ENCODE peak calls at places on chromosomes 4 and X, in ten cellular contexts. One of them, this sample, is unnamed.

GRCh38 chrX:20571611-20572010 is 304.9 kb upstream of the RPS6KA3 start:
- DNase-seq in kidney epithelial cell: no peak
- DNase-seq in hepatocyte: peak; percentile 31
- DNase-seq in uterus: no peak
- DNase-seq in cardiac fibroblast: no peak
- DNase-seq in lung: no peak
- DNase-seq in astrocyte: no peak
- DNase-seq in colonic mucosa: no peak
- DNase-seq in GM06990: no peak
- DNase-seq in right lobe of liver: no peak
- DNase-seq in this sample: no peak

GRCh38 chr4:6917445-6918241 is 8.0 kb downstream of the TBC1D14 start:
- DNase-seq in right lobe of liver: peak; percentile 81
- DNase-seq in uterus: peak; percentile 69
- DNase-seq in hepatocyte: peak; percentile 92
- DNase-seq in GM06990: peak; percentile 47
- DNase-seq in kidney epithelial cell: no peak
- DNase-seq in lung: peak; percentile 91
- DNase-seq in astrocyte: no peak
- DNase-seq in cardiac fibroblast: no peak
- DNase-seq in colonic mucosa: peak; percentile 96
- DNase-seq in this sample: no peak

GRCh38 chr4:124713213-124713592 is 671 bp upstream of the ANKRD50 start:
- DNase-seq in hepatocyte: peak; percentile 84
- DNase-seq in astrocyte: peak; percentile 73
- DNase-seq in colonic mucosa: peak; percentile 70
- DNase-seq in right lobe of liver: peak; percentile 64
- DNase-seq in lung: peak; percentile 76
- DNase-seq in GM06990: no peak
- DNase-seq in uterus: peak; percentile 67
- DNase-seq in cardiac fibroblast: peak; percentile 85
- DNase-seq in kidney epithelial cell: peak; percentile 28
- DNase-seq in this sample: no peak

GRCh38 chr4:67401902-67402301 is 143.4 kb downstream of the CENPC start:
- DNase-seq in lung: no peak
- DNase-seq in right lobe of liver: no peak
- DNase-seq in uterus: no peak
- DNase-seq in cardiac fibroblast: no peak
- DNase-seq in kidney epithelial cell: no peak
- DNase-seq in GM06990: no peak
- DNase-seq in hepatocyte: no peak
- DNase-seq in colonic mucosa: no peak
- DNase-seq in astrocyte: no peak
- DNase-seq in this sample: no peak

GRCh38 chrX:12758291-12758690 is 32.9 kb upstream of the PRPS2 start:
- DNase-seq in hepatocyte: no peak
- DNase-seq in GM06990: no peak
- DNase-seq in astrocyte: no peak
- DNase-seq in uterus: no peak
- DNase-seq in colonic mucosa: no peak
- DNase-seq in right lobe of liver: no peak
- DNase-seq in kidney epithelial cell: no peak
- DNase-seq in cardiac fibroblast: no peak
- DNase-seq in lung: no peak
- DNase-seq in this sample: no peak

GRCh38 chr4:75919914-75920313 is 17.7 kb upstream of the PPEF2 start:
- DNase-seq in kidney epithelial cell: no peak
- DNase-seq in lung: no peak
- DNase-seq in cardiac fibroblast: peak; percentile 85
- DNase-seq in right lobe of liver: peak; percentile 86
- DNase-seq in astrocyte: peak; percentile 26
- DNase-seq in hepatocyte: peak; percentile 49
- DNase-seq in colonic mucosa: peak; percentile 84
- DNase-seq in uterus: no peak
- DNase-seq in GM06990: no peak
- DNase-seq in this sample: no peak

GRCh38 chr4:33737721-33738120 is 2506.6 kb downstream of the ARAP2 start:
- DNase-seq in uterus: no peak
- DNase-seq in astrocyte: no peak
- DNase-seq in kidney epithelial cell: no peak
- DNase-seq in lung: no peak
- DNase-seq in cardiac fibroblast: no peak
- DNase-seq in hepatocyte: no peak
- DNase-seq in colonic mucosa: no peak
- DNase-seq in right lobe of liver: no peak
- DNase-seq in GM06990: no peak
- DNase-seq in this sample: no peak

GRCh38 chr4:95358320-95358889 is 190.4 kb downstream of the UNC5C start:
- DNase-seq in kidney epithelial cell: no peak
- DNase-seq in GM06990: no peak
- DNase-seq in colonic mucosa: no peak
- DNase-seq in cardiac fibroblast: no peak
- DNase-seq in astrocyte: no peak
- DNase-seq in uterus: no peak
- DNase-seq in right lobe of liver: no peak
- DNase-seq in hepatocyte: no peak
- DNase-seq in lung: no peak
- DNase-seq in this sample: no peak

GRCh38 chr4:142353149-142353738 is 492.9 kb downstream of the INPP4B start:
- DNase-seq in uterus: no peak
- DNase-seq in colonic mucosa: no peak
- DNase-seq in astrocyte: peak; percentile 63
- DNase-seq in kidney epithelial cell: peak; percentile 31
- DNase-seq in GM06990: no peak
- DNase-seq in right lobe of liver: no peak
- DNase-seq in cardiac fibroblast: peak; percentile 86
- DNase-seq in hepatocyte: peak; percentile 84
- DNase-seq in lung: no peak
- DNase-seq in this sample: peak; percentile 43

GRCh38 chr4:100208964-100209363 is 18.7 kb upstream of the DDIT4L start:
- DNase-seq in GM06990: no peak
- DNase-seq in kidney epithelial cell: no peak
- DNase-seq in lung: no peak
- DNase-seq in colonic mucosa: no peak
- DNase-seq in uterus: no peak
- DNase-seq in right lobe of liver: no peak
- DNase-seq in astrocyte: peak; percentile 12
- DNase-seq in cardiac fibroblast: no peak
- DNase-seq in hepatocyte: peak; percentile 10
- DNase-seq in this sample: no peak

GRCh38 chr4:98929341-98930267 is 671 bp upstream of the EIF4E start:
- DNase-seq in cardiac fibroblast: peak; percentile 88
- DNase-seq in lung: peak; percentile 65
- DNase-seq in kidney epithelial cell: peak; percentile 94
- DNase-seq in uterus: peak; percentile 82
- DNase-seq in hepatocyte: peak; percentile 73
- DNase-seq in right lobe of liver: peak; percentile 56
- DNase-seq in astrocyte: peak; percentile 98
- DNase-seq in GM06990: peak; percentile 67
- DNase-seq in colonic mucosa: peak; percentile 74
- DNase-seq in this sample: peak; percentile 84

GRCh38 chr4:73892966-73893365 is 23.8 kb downstream of the CXCL1 start:
- DNase-seq in uterus: no peak
- DNase-seq in GM06990: no peak
- DNase-seq in astrocyte: no peak
- DNase-seq in lung: no peak
- DNase-seq in kidney epithelial cell: no peak
- DNase-seq in hepatocyte: no peak
- DNase-seq in colonic mucosa: no peak
- DNase-seq in cardiac fibroblast: no peak
- DNase-seq in right lobe of liver: no peak
- DNase-seq in this sample: no peak

GRCh38 chr4:68361146-68361589 is 11.3 kb upstream of the YTHDC1 start:
- DNase-seq in lung: no peak
- DNase-seq in GM06990: no peak
- DNase-seq in hepatocyte: peak; percentile 54
- DNase-seq in cardiac fibroblast: peak; percentile 43
- DNase-seq in kidney epithelial cell: no peak
- DNase-seq in right lobe of liver: no peak
- DNase-seq in colonic mucosa: no peak
- DNase-seq in astrocyte: peak; percentile 47
- DNase-seq in uterus: no peak
- DNase-seq in this sample: no peak

GRCh38 chr4:68655764-68656444 is 14.5 kb downstream of the UGT2B15 start:
- DNase-seq in kidney epithelial cell: peak; percentile 38
- DNase-seq in lung: no peak
- DNase-seq in cardiac fibroblast: no peak
- DNase-seq in GM06990: no peak
- DNase-seq in astrocyte: no peak
- DNase-seq in uterus: no peak
- DNase-seq in colonic mucosa: peak; percentile 38
- DNase-seq in hepatocyte: peak; percentile 40
- DNase-seq in right lobe of liver: peak; percentile 54
- DNase-seq in this sample: no peak

GRCh38 chr4:42119916-42120315 is 32.5 kb downstream of the BEND4 start:
- DNase-seq in right lobe of liver: no peak
- DNase-seq in lung: no peak
- DNase-seq in hepatocyte: no peak
- DNase-seq in uterus: no peak
- DNase-seq in astrocyte: no peak
- DNase-seq in cardiac fibroblast: no peak
- DNase-seq in kidney epithelial cell: no peak
- DNase-seq in colonic mucosa: no peak
- DNase-seq in GM06990: no peak
- DNase-seq in this sample: no peak

GRCh38 chrX:134460861-134461218 is 875 bp downstream of the HPRT1 start:
- DNase-seq in uterus: no peak
- DNase-seq in colonic mucosa: peak; percentile 24
- DNase-seq in lung: no peak
- DNase-seq in GM06990: no peak
- DNase-seq in right lobe of liver: no peak
- DNase-seq in astrocyte: no peak
- DNase-seq in cardiac fibroblast: peak; percentile 6
- DNase-seq in kidney epithelial cell: no peak
- DNase-seq in hepatocyte: peak; percentile 13
- DNase-seq in this sample: no peak
- H3K4me3 ChIP-seq in uterus: peak overlapping the region; percentile 68
- H3K4me3 ChIP-seq in colonic mucosa: peak overlapping the region; percentile 66
- H3K4me3 ChIP-seq in lung: peak overlapping the region; percentile 34
- H3K4me3 ChIP-seq in GM06990: peak overlapping the region; percentile 72
- H3K4me3 ChIP-seq in right lobe of liver: peak overlapping the region; percentile 61
- H3K4me3 ChIP-seq in astrocyte: peak overlapping the region; percentile 65
- H3K4me3 ChIP-seq in cardiac fibroblast: peak overlapping the region; percentile 69
- H3K4me3 ChIP-seq in kidney epithelial cell: peak overlapping the region; percentile 63
- H3K4me3 ChIP-seq in hepatocyte: peak overlapping the region; percentile 42
- H3K4me3 ChIP-seq in this sample: peak overlapping the region; percentile 58

DNA sequence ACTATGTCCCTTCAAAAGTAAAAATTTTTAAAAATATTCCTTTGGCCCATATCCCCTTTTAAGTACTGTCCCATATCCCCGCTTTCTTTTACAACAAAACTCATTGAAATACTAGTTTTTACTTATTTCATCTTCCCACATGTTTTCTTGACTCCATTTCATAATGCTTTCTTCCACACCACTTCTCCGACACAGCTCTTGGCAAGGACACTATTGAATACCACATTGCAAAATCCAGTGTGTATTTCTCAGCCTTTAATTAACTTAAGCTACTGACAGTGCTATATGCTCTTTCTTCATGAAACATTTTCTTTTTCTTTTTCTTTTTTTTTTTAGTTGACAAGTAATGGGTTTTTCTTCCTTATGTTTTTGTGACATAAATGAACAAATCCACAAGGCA is 28.8 kb downstream of the PRDM8 start:
- DNase-seq in right lobe of liver: no peak
- DNase-seq in uterus: no peak
- DNase-seq in GM06990: no peak
- DNase-seq in hepatocyte: no peak
- DNase-seq in colonic mucosa: no peak
- DNase-seq in cardiac fibroblast: peak; percentile 55
- DNase-seq in kidney epithelial cell: no peak
- DNase-seq in astrocyte: no peak
- DNase-seq in lung: no peak
- DNase-seq in this sample: no peak
- TF ChIP-seq CTCF in right lobe of liver: no peak
- TF ChIP-seq CTCF in uterus: no peak
- TF ChIP-seq CTCF in GM06990: no peak
- TF ChIP-seq CTCF in hepatocyte: no peak
- TF ChIP-seq CTCF in colonic mucosa: no peak
- TF ChIP-seq CTCF in cardiac fibroblast: no peak
- TF ChIP-seq CTCF in kidney epithelial cell: no peak
- TF ChIP-seq CTCF in astrocyte: no peak
- TF ChIP-seq CTCF in lung: no peak
- TF ChIP-seq CTCF in this sample: no peak

GRCh38 chr4:81971637-81972036 is 402.2 kb downstream of the HNRNPD start:
- DNase-seq in uterus: no peak
- DNase-seq in kidney epithelial cell: no peak
- DNase-seq in right lobe of liver: no peak
- DNase-seq in hepatocyte: no peak
- DNase-seq in astrocyte: no peak
- DNase-seq in cardiac fibroblast: no peak
- DNase-seq in lung: no peak
- DNase-seq in colonic mucosa: no peak
- DNase-seq in GM06990: no peak
- DNase-seq in this sample: no peak
- H3K4me3 ChIP-seq in uterus: no peak overlapping the region
- H3K4me3 ChIP-seq in kidney epithelial cell: no peak overlapping the region
- H3K4me3 ChIP-seq in right lobe of liver: no peak overlapping the region
- H3K4me3 ChIP-seq in hepatocyte: no peak overlapping the region
- H3K4me3 ChIP-seq in astrocyte: no peak overlapping the region
- H3K4me3 ChIP-seq in cardiac fibroblast: no peak overlapping the region
- H3K4me3 ChIP-seq in lung: no peak overlapping the region
- H3K4me3 ChIP-seq in colonic mucosa: no peak overlapping the region
- H3K4me3 ChIP-seq in GM06990: no peak overlapping the region
- H3K4me3 ChIP-seq in this sample: no peak overlapping the region

GRCh38 chr4:4992833-4993232 is 26.4 kb downstream of the CYTL1 start:
- DNase-seq in colonic mucosa: no peak
- DNase-seq in lung: no peak
- DNase-seq in astrocyte: no peak
- DNase-seq in cardiac fibroblast: no peak
- DNase-seq in hepatocyte: no peak
- DNase-seq in right lobe of liver: no peak
- DNase-seq in kidney epithelial cell: no peak
- DNase-seq in GM06990: no peak
- DNase-seq in uterus: no peak
- DNase-seq in this sample: no peak

GRCh38 chr4:4995866-4996265 is 23.4 kb downstream of the CYTL1 start:
- DNase-seq in GM06990: no peak
- DNase-seq in colonic mucosa: no peak
- DNase-seq in uterus: peak; percentile 46
- DNase-seq in cardiac fibroblast: no peak
- DNase-seq in kidney epithelial cell: no peak
- DNase-seq in lung: no peak
- DNase-seq in astrocyte: peak; percentile 22
- DNase-seq in right lobe of liver: no peak
- DNase-seq in hepatocyte: no peak
- DNase-seq in this sample: no peak

GRCh38 chr4:4991541-4992099 is 27.6 kb downstream of the CYTL1 start:
- DNase-seq in cardiac fibroblast: no peak
- DNase-seq in GM06990: no peak
- DNase-seq in colonic mucosa: no peak
- DNase-seq in kidney epithelial cell: no peak
- DNase-seq in uterus: no peak
- DNase-seq in hepatocyte: no peak
- DNase-seq in lung: no peak
- DNase-seq in right lobe of liver: no peak
- DNase-seq in astrocyte: no peak
- DNase-seq in this sample: no peak

GRCh38 chr4:4995103-4995761 is 24.0 kb downstream of the CYTL1 start:
- DNase-seq in uterus: peak; percentile 74
- DNase-seq in colonic mucosa: peak; percentile 73
- DNase-seq in GM06990: peak; percentile 30
- DNase-seq in right lobe of liver: peak; percentile 69
- DNase-seq in kidney epithelial cell: no peak
- DNase-seq in lung: peak; percentile 63
- DNase-seq in cardiac fibroblast: peak; percentile 74
- DNase-seq in astrocyte: peak; percentile 22
- DNase-seq in hepatocyte: peak; percentile 80
- DNase-seq in this sample: no peak

GRCh38 chr4:4994312-4995097 is 24.8 kb downstream of the CYTL1 start:
- DNase-seq in kidney epithelial cell: no peak
- DNase-seq in hepatocyte: no peak
- DNase-seq in uterus: no peak
- DNase-seq in GM06990: no peak
- DNase-seq in lung: no peak
- DNase-seq in right lobe of liver: no peak
- DNase-seq in cardiac fibroblast: no peak
- DNase-seq in colonic mucosa: no peak
- DNase-seq in astrocyte: no peak
- DNase-seq in this sample: no peak
- TF ChIP-seq CTCF in kidney epithelial cell: no peak
- TF ChIP-seq CTCF in hepatocyte: no peak
- TF ChIP-seq CTCF in uterus: no peak
- TF ChIP-seq CTCF in GM06990: no peak
- TF ChIP-seq CTCF in lung: no peak
- TF ChIP-seq CTCF in right lobe of liver: no peak
- TF ChIP-seq CTCF in cardiac fibroblast: no peak
- TF ChIP-seq CTCF in colonic mucosa: no peak
- TF ChIP-seq CTCF in astrocyte: no peak
- TF ChIP-seq CTCF in this sample: no peak

This sample was measured in HFF-Myc.